ENCODE peak calls at places on chromosomes 11 and 22, in five cellular contexts. One of them, this sample, is unnamed. For H3K36me3, the result is how much of the 10 kb centered on the place peaks cover.

GRCh38 chr22:41908409-41909289 is 6.2 kb downstream of the SHISA8 start:
- DNase-seq in PC-3: no peak
- DNase-seq in CD8-positive, alpha-beta memory T cell: peak
- DNase-seq in cardiac muscle cell: no peak
- DNase-seq in CD8-positive, alpha-beta T cell: no peak
- DNase-seq in this sample: no peak

GRCh38 chr11:69983571-69983877 is 94.6 kb upstream of the ANO1 start:
- DNase-seq in PC-3: no peak
- DNase-seq in CD8-positive, alpha-beta memory T cell: no peak
- DNase-seq in cardiac muscle cell: no peak
- DNase-seq in CD8-positive, alpha-beta T cell: no peak
- DNase-seq in this sample: no peak

GRCh38 chr11:97269527-97269926 is 879.7 kb downstream of the JRKL start:
- DNase-seq in PC-3: peak
- DNase-seq in CD8-positive, alpha-beta memory T cell: no peak
- DNase-seq in cardiac muscle cell: peak
- DNase-seq in CD8-positive, alpha-beta T cell: no peak
- DNase-seq in this sample: peak

GRCh38 chr22:37157516-37158289 is 8.0 kb upstream of the IL2RB start:
- DNase-seq in PC-3: no peak
- DNase-seq in CD8-positive, alpha-beta memory T cell: no peak
- DNase-seq in cardiac muscle cell: peak
- DNase-seq in CD8-positive, alpha-beta T cell: no peak
- DNase-seq in this sample: no peak

GRCh38 chr11:65545853-65546216 is 12.3 kb downstream of the LTBP3 start:
- DNase-seq in PC-3: no peak
- DNase-seq in CD8-positive, alpha-beta memory T cell: no peak
- DNase-seq in cardiac muscle cell: no peak
- DNase-seq in CD8-positive, alpha-beta T cell: no peak
- DNase-seq in this sample: no peak

GRCh38 chr11:61688368-61689163 is 8.4 kb downstream of the DAGLA start:
- DNase-seq in PC-3: no peak
- DNase-seq in CD8-positive, alpha-beta memory T cell: no peak
- DNase-seq in cardiac muscle cell: peak
- DNase-seq in CD8-positive, alpha-beta T cell: no peak
- DNase-seq in this sample: no peak

GRCh38 chr11:10725114-10725906 is 25.7 kb upstream of the CTR9 start:
- DNase-seq in PC-3: peak
- DNase-seq in CD8-positive, alpha-beta memory T cell: no peak
- DNase-seq in cardiac muscle cell: peak
- DNase-seq in CD8-positive, alpha-beta T cell: no peak
- DNase-seq in this sample: no peak

GRCh38 chr11:55838452-55838851 is at the start of gene OR5D16:
- DNase-seq in PC-3: no peak
- DNase-seq in CD8-positive, alpha-beta memory T cell: no peak
- DNase-seq in cardiac muscle cell: no peak
- DNase-seq in CD8-positive, alpha-beta T cell: no peak
- DNase-seq in this sample: no peak

GRCh38 chr11:7575841-7576451 is 62.1 kb downstream of the PPFIBP2 start:
- DNase-seq in PC-3: peak
- DNase-seq in CD8-positive, alpha-beta memory T cell: no peak
- DNase-seq in cardiac muscle cell: no peak
- DNase-seq in CD8-positive, alpha-beta T cell: no peak
- DNase-seq in this sample: no peak

GRCh38 chr11:2774173-2775082 is 74.6 kb upstream of the KCNQ1OT1 start:
- DNase-seq in PC-3: no peak
- DNase-seq in CD8-positive, alpha-beta memory T cell: no peak
- DNase-seq in cardiac muscle cell: no peak
- DNase-seq in CD8-positive, alpha-beta T cell: no peak
- DNase-seq in this sample: peak

GRCh38 chr11:110582728-110583432 is 129.4 kb downstream of the ARHGAP20 start:
- DNase-seq in PC-3: no peak
- DNase-seq in CD8-positive, alpha-beta memory T cell: no peak
- DNase-seq in cardiac muscle cell: no peak
- DNase-seq in CD8-positive, alpha-beta T cell: no peak
- DNase-seq in this sample: no peak

GRCh38 chr22:19446603-19447387 is 716 bp downstream of the C22orf39 start:
- DNase-seq in PC-3: no peak
- DNase-seq in CD8-positive, alpha-beta memory T cell: no peak
- DNase-seq in cardiac muscle cell: no peak
- DNase-seq in CD8-positive, alpha-beta T cell: no peak
- DNase-seq in this sample: peak

GRCh38 chr11:98069861-98070260 is 950.9 kb upstream of the CNTN5 start:
- DNase-seq in PC-3: no peak
- DNase-seq in CD8-positive, alpha-beta memory T cell: no peak
- DNase-seq in cardiac muscle cell: no peak
- DNase-seq in CD8-positive, alpha-beta T cell: no peak
- DNase-seq in this sample: no peak

GRCh38 chr11:108933630-108934029 is 268.8 kb downstream of the DDX10 start:
- DNase-seq in PC-3: peak
- DNase-seq in CD8-positive, alpha-beta memory T cell: no peak
- DNase-seq in cardiac muscle cell: peak
- DNase-seq in CD8-positive, alpha-beta T cell: no peak
- DNase-seq in this sample: no peak

GRCh38 chr22:29635734-29636357 is 32.4 kb downstream of the NF2 start:
- DNase-seq in PC-3: peak
- DNase-seq in CD8-positive, alpha-beta memory T cell: peak
- DNase-seq in cardiac muscle cell: peak
- DNase-seq in CD8-positive, alpha-beta T cell: no peak
- DNase-seq in this sample: peak

GRCh38 chr22:29270475-29271271 is 2.6 kb downstream of the EWSR1 start:
- DNase-seq in PC-3: peak
- DNase-seq in CD8-positive, alpha-beta memory T cell: no peak
- DNase-seq in cardiac muscle cell: peak
- DNase-seq in CD8-positive, alpha-beta T cell: no peak
- DNase-seq in this sample: no peak

GRCh38 chr11:88534185-88534584 is 196.6 kb upstream of the CTSC start:
- DNase-seq in PC-3: no peak
- DNase-seq in CD8-positive, alpha-beta memory T cell: no peak
- DNase-seq in cardiac muscle cell: no peak
- DNase-seq in CD8-positive, alpha-beta T cell: no peak
- DNase-seq in this sample: no peak

GRCh38 chr22:42261266-42261665 is 9.2 kb downstream of the TCF20 start:
- DNase-seq in PC-3: no peak
- DNase-seq in CD8-positive, alpha-beta memory T cell: no peak
- DNase-seq in cardiac muscle cell: peak
- DNase-seq in CD8-positive, alpha-beta T cell: no peak
- DNase-seq in this sample: no peak

GRCh38 chr11:48007677-48008076 is 27.3 kb downstream of the PTPRJ start:
- DNase-seq in PC-3: no peak
- DNase-seq in CD8-positive, alpha-beta memory T cell: no peak
- DNase-seq in cardiac muscle cell: no peak
- DNase-seq in CD8-positive, alpha-beta T cell: no peak
- DNase-seq in this sample: no peak

GRCh38 chr11:48004456-48004855 is 24.1 kb downstream of the PTPRJ start:
- DNase-seq in PC-3: no peak
- DNase-seq in CD8-positive, alpha-beta memory T cell: no peak
- DNase-seq in cardiac muscle cell: no peak
- DNase-seq in CD8-positive, alpha-beta T cell: no peak
- DNase-seq in this sample: no peak

GRCh38 chr11:48005133-48005532 is 24.8 kb downstream of the PTPRJ start:
- DNase-seq in PC-3: no peak
- DNase-seq in CD8-positive, alpha-beta memory T cell: peak
- DNase-seq in cardiac muscle cell: peak
- DNase-seq in CD8-positive, alpha-beta T cell: no peak
- DNase-seq in this sample: no peak

GRCh38 chr11:48005878-48006277 is 25.5 kb downstream of the PTPRJ start:
- DNase-seq in PC-3: no peak
- DNase-seq in CD8-positive, alpha-beta memory T cell: no peak
- DNase-seq in cardiac muscle cell: no peak
- DNase-seq in CD8-positive, alpha-beta T cell: no peak
- DNase-seq in this sample: no peak

DNA sequence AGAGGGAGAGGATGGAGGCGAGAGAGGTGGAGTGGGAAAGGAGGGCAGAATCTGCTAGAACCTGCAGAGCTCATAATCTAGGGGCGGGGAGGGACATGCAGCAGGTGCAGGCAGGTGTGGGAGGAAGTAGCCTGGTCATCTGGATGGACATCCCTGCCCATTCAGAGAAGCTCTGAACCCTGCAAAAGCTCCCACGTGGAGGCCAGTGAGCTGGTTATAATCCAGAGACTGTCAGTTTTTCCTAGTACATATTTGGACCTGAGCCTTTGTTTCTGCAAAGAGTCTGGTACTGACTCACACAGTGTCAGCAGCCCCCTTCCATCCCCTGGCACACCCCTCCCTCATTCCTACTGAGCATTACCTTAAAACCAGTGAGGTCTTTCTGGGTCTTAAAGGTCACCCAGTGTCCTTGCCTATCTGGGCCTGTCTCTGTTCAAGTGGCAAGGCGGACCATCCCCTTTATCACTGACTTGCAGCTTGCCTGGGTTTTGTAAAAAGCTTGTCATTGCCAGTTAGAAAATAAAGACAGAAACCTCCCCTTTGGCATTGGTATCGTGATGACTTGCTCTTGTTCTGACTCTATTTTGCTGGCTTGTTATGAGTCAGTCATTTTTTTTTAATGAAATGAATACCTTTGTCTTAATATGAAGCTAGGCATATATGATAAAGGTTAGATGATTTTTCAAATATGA is 26.1 kb downstream of the PTPRJ start:
- DNase-seq in PC-3: peak
- DNase-seq in CD8-positive, alpha-beta memory T cell: no peak
- DNase-seq in cardiac muscle cell: peak
- DNase-seq in CD8-positive, alpha-beta T cell: no peak
- DNase-seq in this sample: no peak
- H3K4me3 ChIP-seq in PC-3: peak
- H3K4me3 ChIP-seq in CD8-positive, alpha-beta memory T cell: peak
- H3K4me3 ChIP-seq in cardiac muscle cell: no peak
- H3K4me3 ChIP-seq in CD8-positive, alpha-beta T cell: no peak
- H3K4me3 ChIP-seq in this sample: no peak

DNA sequence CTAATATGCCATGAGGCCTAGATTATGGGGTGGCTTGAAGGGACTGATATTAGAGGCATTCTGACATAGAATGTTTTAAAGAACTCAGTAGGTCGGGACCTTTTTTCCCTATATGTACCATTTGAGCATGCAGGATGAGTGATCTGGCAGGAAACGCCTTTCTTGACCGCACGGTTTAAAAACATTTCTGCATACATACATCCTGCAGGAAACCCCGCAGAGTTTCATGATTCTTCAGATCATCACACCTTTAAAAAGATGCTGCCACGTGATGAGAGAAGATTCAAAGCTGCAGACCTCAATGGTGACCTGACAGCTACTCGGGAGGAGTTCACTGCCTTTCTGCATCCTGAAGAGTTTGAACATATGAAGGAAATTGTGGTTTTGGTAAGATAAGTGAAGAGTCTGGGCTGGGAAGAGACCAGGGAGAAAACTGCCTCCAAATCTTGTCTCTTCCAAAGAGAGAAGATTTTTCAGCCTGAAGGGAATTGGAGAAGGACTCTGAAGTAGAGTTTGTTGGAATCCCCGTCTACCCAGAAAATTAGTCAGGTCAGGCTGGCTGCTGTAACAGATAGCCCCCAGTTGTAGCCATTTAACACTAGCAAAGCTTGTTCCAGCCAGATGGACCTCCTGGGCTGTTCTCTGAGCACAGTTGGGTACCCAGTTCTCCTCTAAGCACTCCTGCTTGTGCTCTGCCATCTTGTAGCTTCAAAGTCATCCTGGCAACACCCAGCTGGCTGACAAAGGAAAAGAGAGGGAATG is 7.4 kb downstream of the RCN1 start:
- DNase-seq in PC-3: no peak
- DNase-seq in CD8-positive, alpha-beta memory T cell: no peak
- DNase-seq in cardiac muscle cell: no peak
- DNase-seq in CD8-positive, alpha-beta T cell: no peak
- DNase-seq in this sample: no peak
- H3K36me3 ChIP-seq in PC-3: under half
- H3K36me3 ChIP-seq in CD8-positive, alpha-beta memory T cell: under half
- H3K36me3 ChIP-seq in cardiac muscle cell: under half
- H3K36me3 ChIP-seq in CD8-positive, alpha-beta T cell: under half
- H3K36me3 ChIP-seq in this sample: half or more

DNA sequence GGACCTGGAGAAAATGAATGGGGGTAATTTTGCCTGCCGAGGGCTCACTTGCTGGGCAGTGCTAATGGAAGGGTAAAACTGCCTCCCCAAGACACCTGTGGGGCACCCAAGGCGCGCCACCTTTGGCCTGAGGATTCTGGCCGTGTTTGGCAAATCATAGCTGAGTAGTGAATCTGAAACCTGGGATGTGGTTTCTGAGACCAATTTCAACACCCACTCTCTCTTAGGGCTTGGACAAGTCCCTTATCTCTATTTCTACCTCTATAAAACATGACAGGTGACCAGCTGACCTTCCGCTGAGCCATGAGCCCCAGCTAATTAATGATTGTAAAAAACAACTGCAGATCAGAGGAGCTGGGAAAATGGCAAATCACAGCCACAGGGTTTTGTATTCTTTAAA is 1.5 kb upstream of the PACSIN3 start:
- DNase-seq in PC-3: no peak
- DNase-seq in CD8-positive, alpha-beta memory T cell: no peak
- DNase-seq in cardiac muscle cell: no peak
- DNase-seq in CD8-positive, alpha-beta T cell: no peak
- DNase-seq in this sample: no peak
- H3K4me3 ChIP-seq in PC-3: no peak
- H3K4me3 ChIP-seq in CD8-positive, alpha-beta memory T cell: no peak
- H3K4me3 ChIP-seq in cardiac muscle cell: peak
- H3K4me3 ChIP-seq in CD8-positive, alpha-beta T cell: no peak
- H3K4me3 ChIP-seq in this sample: peak

DNA sequence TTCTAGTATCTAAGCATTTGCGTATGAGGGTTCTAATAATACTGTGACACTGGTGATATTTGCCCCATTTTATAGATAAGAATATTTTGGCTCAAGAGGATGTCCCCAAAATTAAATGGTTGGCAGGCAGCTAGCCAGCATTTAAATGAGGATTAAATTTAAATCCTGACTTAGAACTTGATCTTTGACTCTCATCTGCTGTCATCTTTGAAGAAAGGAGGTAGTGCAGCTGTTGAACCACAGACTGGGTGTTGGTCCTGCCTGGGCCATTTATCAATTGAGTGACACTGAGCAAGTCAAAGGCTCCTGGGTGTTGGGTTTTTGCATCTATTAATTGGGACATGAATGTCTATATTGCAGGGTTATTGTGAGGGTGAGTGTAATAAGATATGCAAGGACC is 112.3 kb downstream of the INSC start:
- DNase-seq in PC-3: no peak
- DNase-seq in CD8-positive, alpha-beta memory T cell: no peak
- DNase-seq in cardiac muscle cell: no peak
- DNase-seq in CD8-positive, alpha-beta T cell: no peak
- DNase-seq in this sample: no peak
- H3K36me3 ChIP-seq in PC-3: under half
- H3K36me3 ChIP-seq in CD8-positive, alpha-beta memory T cell: under half
- H3K36me3 ChIP-seq in cardiac muscle cell: under half
- H3K36me3 ChIP-seq in CD8-positive, alpha-beta T cell: under half
- H3K36me3 ChIP-seq in this sample: under half

GRCh38 chr11:117806906-117807305 is 9.9 kb upstream of the DSCAML1 start:
- DNase-seq in PC-3: no peak
- DNase-seq in CD8-positive, alpha-beta memory T cell: no peak
- DNase-seq in cardiac muscle cell: no peak
- DNase-seq in CD8-positive, alpha-beta T cell: no peak
- DNase-seq in this sample: no peak

GRCh38 chr11:117807482-117808272 is 10.7 kb upstream of the DSCAML1 start:
- DNase-seq in PC-3: peak
- DNase-seq in CD8-positive, alpha-beta memory T cell: peak
- DNase-seq in cardiac muscle cell: peak
- DNase-seq in CD8-positive, alpha-beta T cell: peak
- DNase-seq in this sample: peak

GRCh38 chr11:117805048-117805447 is 8.0 kb upstream of the DSCAML1 start:
- DNase-seq in PC-3: no peak
- DNase-seq in CD8-positive, alpha-beta memory T cell: no peak
- DNase-seq in cardiac muscle cell: no peak
- DNase-seq in CD8-positive, alpha-beta T cell: no peak
- DNase-seq in this sample: no peak

GRCh38 chr11:117808768-117809167 is 11.8 kb upstream of the DSCAML1 start:
- DNase-seq in PC-3: no peak
- DNase-seq in CD8-positive, alpha-beta memory T cell: no peak
- DNase-seq in cardiac muscle cell: no peak
- DNase-seq in CD8-positive, alpha-beta T cell: no peak
- DNase-seq in this sample: no peak

GRCh38 chr11:117809236-117810055 is 12.4 kb upstream of the DSCAML1 start:
- DNase-seq in PC-3: peak
- DNase-seq in CD8-positive, alpha-beta memory T cell: no peak
- DNase-seq in cardiac muscle cell: peak
- DNase-seq in CD8-positive, alpha-beta T cell: peak
- DNase-seq in this sample: peak
- H3K4me3 ChIP-seq in PC-3: no peak
- H3K4me3 ChIP-seq in CD8-positive, alpha-beta memory T cell: no peak
- H3K4me3 ChIP-seq in cardiac muscle cell: no peak
- H3K4me3 ChIP-seq in CD8-positive, alpha-beta T cell: no peak
- H3K4me3 ChIP-seq in this sample: no peak

This sample was measured in HAP-1.